ENCODE peak calls at places on chromosomes 2 and 18, in seven cellular contexts. One of them, this sample, is unnamed.

GRCh38 chr2:217054791-217055190 is 194.9 kb upstream of the TNP1 start:
- DNase-seq in fibroblast of lung: no peak
- DNase-seq in LoVo: no peak
- DNase-seq in Ammon's horn: peak; percentile 22
- DNase-seq in endodermal cell: no peak
- DNase-seq in WTC11: no peak
- DNase-seq in RPMI7951: peak; percentile 50
- DNase-seq in this sample: peak; percentile 12

GRCh38 chr2:237704476-237705224 is 77.3 kb downstream of the LRRFIP1 start:
- DNase-seq in fibroblast of lung: peak; percentile 60
- DNase-seq in LoVo: no peak
- DNase-seq in Ammon's horn: no peak
- DNase-seq in endodermal cell: no peak
- DNase-seq in WTC11: no peak
- DNase-seq in RPMI7951: peak; percentile 78
- DNase-seq in this sample: no peak

GRCh38 chr18:9404565-9405060 is 70.0 kb downstream of the TWSG1 start:
- DNase-seq in fibroblast of lung: no peak
- DNase-seq in LoVo: no peak
- DNase-seq in Ammon's horn: no peak
- DNase-seq in endodermal cell: no peak
- DNase-seq in WTC11: no peak
- DNase-seq in RPMI7951: no peak
- DNase-seq in this sample: no peak

GRCh38 chr2:328761-329160 is 40.9 kb upstream of the ALKAL2 start:
- DNase-seq in fibroblast of lung: no peak
- DNase-seq in LoVo: no peak
- DNase-seq in Ammon's horn: no peak
- DNase-seq in endodermal cell: no peak
- DNase-seq in WTC11: no peak
- DNase-seq in RPMI7951: peak; percentile 97
- DNase-seq in this sample: no peak

GRCh38 chr18:77210249-77210648 is 39.4 kb upstream of the GALR1 start:
- DNase-seq in fibroblast of lung: no peak
- DNase-seq in LoVo: no peak
- DNase-seq in Ammon's horn: no peak
- DNase-seq in endodermal cell: no peak
- DNase-seq in WTC11: no peak
- DNase-seq in RPMI7951: peak; percentile 76
- DNase-seq in this sample: no peak

GRCh38 chr2:215594766-215595165 is 158.9 kb upstream of the FN1 start:
- DNase-seq in fibroblast of lung: no peak
- DNase-seq in LoVo: no peak
- DNase-seq in Ammon's horn: no peak
- DNase-seq in endodermal cell: no peak
- DNase-seq in WTC11: no peak
- DNase-seq in RPMI7951: peak; percentile 21
- DNase-seq in this sample: no peak

GRCh38 chr18:59461171-59461570 is 102.1 kb upstream of the LMAN1 start:
- DNase-seq in fibroblast of lung: no peak
- DNase-seq in LoVo: no peak
- DNase-seq in Ammon's horn: no peak
- DNase-seq in endodermal cell: no peak
- DNase-seq in WTC11: no peak
- DNase-seq in RPMI7951: no peak
- DNase-seq in this sample: no peak

GRCh38 chr2:64143154-64144056 is 815 bp downstream of the PELI1 start:
- DNase-seq in fibroblast of lung: peak; percentile 48
- DNase-seq in LoVo: peak; percentile 32
- DNase-seq in Ammon's horn: peak; percentile 35
- DNase-seq in endodermal cell: peak; percentile 72
- DNase-seq in WTC11: peak; percentile 53
- DNase-seq in RPMI7951: peak; percentile 46
- DNase-seq in this sample: peak; percentile 68

GRCh38 chr2:241540766-241541561 is 17.6 kb upstream of the BOK start:
- DNase-seq in fibroblast of lung: peak; percentile 49
- DNase-seq in LoVo: peak; percentile 36
- DNase-seq in Ammon's horn: peak; percentile 54
- DNase-seq in endodermal cell: peak; percentile 97
- DNase-seq in WTC11: peak; percentile 93
- DNase-seq in RPMI7951: peak; percentile 53
- DNase-seq in this sample: no peak

GRCh38 chr2:151632993-151633592 is 101.2 kb downstream of the NEB start:
- DNase-seq in fibroblast of lung: peak; percentile 53
- DNase-seq in LoVo: peak; percentile 3
- DNase-seq in Ammon's horn: no peak
- DNase-seq in endodermal cell: no peak
- DNase-seq in WTC11: no peak
- DNase-seq in RPMI7951: peak; percentile 14
- DNase-seq in this sample: no peak

GRCh38 chr2:150472122-150472899 is 15.2 kb downstream of the RND3 start:
- DNase-seq in fibroblast of lung: peak; percentile 86
- DNase-seq in LoVo: peak; percentile 54
- DNase-seq in Ammon's horn: no peak
- DNase-seq in endodermal cell: no peak
- DNase-seq in WTC11: no peak
- DNase-seq in RPMI7951: peak; percentile 84
- DNase-seq in this sample: no peak

This sample was measured in pons.